ENCODE peak calls at places on chromosome 22, in four cellular contexts. W, M, C and K are unnamed samples.

GRCh38 chr22:17767236-17768065 is 6.8 kb downstream of the BID start:
- DNase-seq in W (no peak), M (no peak), C (no peak), K (peak)

GRCh38 chr22:37169412-37169811 is 18.6 kb downstream of the C1QTNF6 start:
- DNase-seq in W (peak), C (no peak), M (no peak), K (no peak)

GRCh38 chr22:31106651-31107205 is 640 bp downstream of the SELENOM start:
- DNase-seq in W (no peak), C (no peak), M (no peak), K (no peak)

GRCh38 chr22:38946771-38947170 is 10.6 kb upstream of the APOBEC3A start:
- DNase-seq in C (no peak), M (no peak), W (no peak), K (no peak)

GRCh38 chr22:30305906-30306628 is 16.8 kb upstream of the CASTOR1 start:
- DNase-seq in C (no peak), M (no peak), W (no peak), K (no peak)

GRCh38 chr22:11626422-11626773 is 3901.6 kb upstream of the OR11H1 start:
- DNase-seq in W (no peak), M (no peak), C (no peak), K (no peak)

GRCh38 chr22:39308614-39309363 is 10.6 kb downstream of the RPL3 start:
- DNase-seq in C (no peak), M (no peak), W (no peak), K (no peak)

GRCh38 chr22:23418159-23418788 is 161.8 kb downstream of the IGLL1 start:
- DNase-seq in W (no peak), C (no peak), M (no peak), K (no peak)

GRCh38 chr22:23526588-23527315 is 53.3 kb downstream of the IGLL1 start:
- DNase-seq in W (no peak), C (no peak), M (no peak), K (no peak)

GRCh38 chr22:48146426-48146825 is 1384.0 kb downstream of the TBC1D22A start:
- DNase-seq in W (no peak), C (no peak), M (no peak), K (no peak)

GRCh38 chr22:31917227-31917921 is 27.0 kb upstream of the YWHAH start:
- DNase-seq in C (no peak), W (no peak), M (no peak), K (peak)

GRCh38 chr22:42443240-42444059 is 11.2 kb upstream of the NFAM1 start:
- DNase-seq in W (no peak), C (no peak), M (no peak), K (no peak)

GRCh38 chr22:48719978-48720661 is 1107.6 kb downstream of the BRD1 start:
- DNase-seq in W (peak), C (no peak), M (peak), K (no peak)

GRCh38 chr22:39239561-39240423 is 5.0 kb downstream of the PDGFB start:
- DNase-seq in C (no peak), M (no peak), W (no peak), K (no peak)

GRCh38 chr22:30459206-30460052 is 12.4 kb downstream of the SEC14L3 start:
- DNase-seq in C (peak), M (peak), W (peak), K (no peak)

GRCh38 chr22:49754674-49755590 is 72.7 kb downstream of the BRD1 start:
- DNase-seq in C (no peak), M (no peak), W (no peak), K (no peak)

GRCh38 chr22:38007330-38007902 is 23.1 kb upstream of the SOX10 start:
- DNase-seq in C (no peak), W (no peak), M (no peak), K (no peak)

GRCh38 chr22:38900677-38901076 is 28.7 kb upstream of the CBX6 start:
- DNase-seq in C (no peak), W (no peak), M (no peak), K (no peak)

GRCh38 chr22:39325392-39325932 is 6.0 kb upstream of the RPL3 start:
- DNase-seq in C (no peak), W (no peak), M (no peak), K (no peak)

GRCh38 chr22:35464399-35464798 is 64.5 kb downstream of the MCM5 start:
- DNase-seq in C (no peak), M (no peak), W (no peak), K (no peak)

GRCh38 chr22:39068033-39068785 is 8.9 kb upstream of the APOBEC3G start:
- DNase-seq in C (no peak), M (no peak), W (no peak), K (no peak)

GRCh38 chr22:49915610-49916009 is 2.6 kb downstream of the ALG12 start:
- DNase-seq in W (peak), C (no peak), M (no peak), K (no peak)

GRCh38 chr22:37508431-37508963 is 10.7 kb downstream of the CARD10 start:
- DNase-seq in C (no peak), M (no peak), W (no peak), K (no peak)

GRCh38 chr22:44099696-44100095 is 75.6 kb downstream of the PARVB start:
- DNase-seq in M (no peak), C (no peak), W (no peak), K (no peak)

GRCh38 chr22:35425971-35426800 is 26.2 kb downstream of the MCM5 start:
- DNase-seq in M (no peak), C (no peak), W (peak), K (no peak)

GRCh38 chr22:49099496-49100124 is 728.1 kb downstream of the BRD1 start:
- DNase-seq in C (no peak), W (no peak), M (no peak), K (no peak)

GRCh38 chr22:50606561-50607365 is 6.2 kb downstream of the MAPK8IP2 start:
- DNase-seq in C (no peak), W (no peak), M (no peak), K (no peak)

GRCh38 chr22:36773935-36774334 is 2.0 kb downstream of the IFT27 start:
- DNase-seq in C (no peak), M (no peak), W (no peak), K (no peak)

GRCh38 chr22:50053861-50054260 is 4.2 kb downstream of the TTLL8 start:
- DNase-seq in W (no peak), C (no peak), M (no peak), K (no peak)

GRCh38 chr22:31857247-31857646 is 87.1 kb upstream of the YWHAH start:
- DNase-seq in M (peak), W (peak), C (no peak), K (no peak)

GRCh38 chr22:31295413-31295812 is 3.1 kb upstream of the PIK3IP1 start:
- DNase-seq in M (no peak), C (no peak), W (no peak), K (no peak)

GRCh38 chr22:42937164-42937854 is 77.6 kb downstream of the PACSIN2 start:
- DNase-seq in C (no peak), M (peak), W (no peak), K (no peak)

GRCh38 chr22:27637604-27638003 is 164.0 kb downstream of the MN1 start:
- DNase-seq in C (no peak), W (no peak), M (no peak), K (no peak)

GRCh38 chr22:17260291-17260690 is 41.1 kb upstream of the ADA2 start:
- DNase-seq in C (no peak), M (no peak), W (no peak), K (no peak)

GRCh38 chr22:37089451-37089850 is 20.1 kb downstream of the TMPRSS6 start:
- DNase-seq in W (no peak), C (no peak), M (no peak), K (no peak)

GRCh38 chr22:17920145-17920605 is 104.2 kb downstream of the MICAL3 start:
- DNase-seq in M (peak), W (peak), C (peak), K (no peak)

GRCh38 chr22:19146215-19146968 is 1.9 kb upstream of the ESS2 start:
- DNase-seq in M (peak), C (peak), W (no peak), K (no peak)

GRCh38 chr22:38193580-38193979 is 8.2 kb upstream of the MAFF start:
- DNase-seq in M (no peak), C (no peak), W (no peak), K (no peak)

GRCh38 chr22:26587991-26588613 is 1.8 kb downstream of the TPST2 start:
- DNase-seq in W (no peak), C (no peak), M (no peak), K (no peak)

GRCh38 chr22:26589845-26590524 is at the start of gene TPST2:
- DNase-seq in W (peak), C (peak), M (peak), K (no peak)

GRCh38 chr22:26590525-26590858 is 560 bp upstream of the TPST2 start:
- DNase-seq in W (no peak), M (no peak), C (peak), K (no peak)

GRCh38 chr22:26588749-26589366 is 1.1 kb downstream of the TPST2 start:
- DNase-seq in M (no peak), W (no peak), C (peak), K (no peak)

DNA sequence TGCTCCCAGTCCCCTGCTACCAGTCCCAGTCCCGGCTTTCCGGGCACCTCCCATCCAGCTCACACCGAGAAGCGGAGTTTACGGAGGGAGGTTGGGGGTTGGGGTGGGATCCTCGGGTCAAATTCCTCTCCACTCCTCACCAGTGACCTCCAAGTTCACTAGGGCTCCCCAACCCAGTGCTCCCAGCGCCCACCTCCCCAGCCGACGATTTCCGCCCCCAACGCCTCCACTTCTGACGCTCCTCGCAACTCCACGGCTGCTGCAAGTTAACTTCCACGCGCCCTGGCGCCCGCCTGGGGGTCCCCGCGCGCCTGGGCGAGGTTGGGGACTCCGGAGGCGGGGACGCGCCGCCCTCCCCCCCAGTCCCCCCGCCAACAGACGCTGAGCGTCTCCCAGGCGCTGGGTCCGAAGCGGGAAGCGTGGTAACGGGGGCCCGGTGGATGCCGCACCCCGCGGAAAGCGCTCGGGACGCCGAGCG is 526 bp downstream of the TPST2 start:
- DNase-seq in C (no peak), M (no peak), W (peak), K (no peak)
- TF ChIP-seq ETV6 in C (no peak), M (no peak), W (no peak), K (no peak)

GRCh38 chr22:45120931-45121330 is 42.8 kb upstream of the NUP50 start:
- DNase-seq in C (no peak), W (no peak), M (no peak), K (no peak)

GRCh38 chr22:45127866-45128265 is 35.9 kb upstream of the NUP50 start:
- DNase-seq in W (no peak), M (no peak), C (no peak), K (no peak)

GRCh38 chr22:45129703-45130524 is 33.8 kb upstream of the NUP50 start:
- DNase-seq in W (no peak), C (no peak), M (no peak), K (no peak)

GRCh38 chr22:45124176-45124857 is 39.4 kb upstream of the NUP50 start:
- DNase-seq in C (no peak), W (no peak), M (no peak), K (no peak)

DNA sequence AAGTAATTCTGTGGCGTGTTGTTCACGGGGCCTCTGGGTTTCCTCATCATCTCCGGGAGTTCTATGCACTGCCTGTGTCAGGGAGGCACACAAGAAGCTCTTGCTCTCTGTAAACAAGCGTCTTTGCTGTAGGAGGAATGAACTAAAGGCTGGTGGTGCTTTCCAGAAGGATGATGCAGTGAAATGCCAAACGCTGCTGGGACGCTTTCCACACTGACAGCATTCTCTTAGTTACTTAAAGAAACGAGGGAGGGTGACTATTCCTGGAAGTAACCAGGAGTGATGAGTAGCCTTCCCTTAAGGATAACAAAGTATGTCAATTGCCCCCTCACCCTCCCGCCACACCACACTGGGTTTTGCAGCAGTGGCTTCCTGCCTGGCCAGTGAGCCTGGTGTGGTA is 38.5 kb upstream of the NUP50 start:
- DNase-seq in M (no peak), C (no peak), W (no peak), K (no peak)
- TF ChIP-seq ETV6 in M (no peak), C (no peak), W (no peak), K (no peak)

GRCh38 chr22:33605201-33605600 is 315.1 kb downstream of the LARGE1 start:
- DNase-seq in W (no peak), C (no peak), M (no peak), K (no peak)
- TF ChIP-seq ETV6 in W (no peak), C (no peak), M (no peak), K (no peak)

DNA sequence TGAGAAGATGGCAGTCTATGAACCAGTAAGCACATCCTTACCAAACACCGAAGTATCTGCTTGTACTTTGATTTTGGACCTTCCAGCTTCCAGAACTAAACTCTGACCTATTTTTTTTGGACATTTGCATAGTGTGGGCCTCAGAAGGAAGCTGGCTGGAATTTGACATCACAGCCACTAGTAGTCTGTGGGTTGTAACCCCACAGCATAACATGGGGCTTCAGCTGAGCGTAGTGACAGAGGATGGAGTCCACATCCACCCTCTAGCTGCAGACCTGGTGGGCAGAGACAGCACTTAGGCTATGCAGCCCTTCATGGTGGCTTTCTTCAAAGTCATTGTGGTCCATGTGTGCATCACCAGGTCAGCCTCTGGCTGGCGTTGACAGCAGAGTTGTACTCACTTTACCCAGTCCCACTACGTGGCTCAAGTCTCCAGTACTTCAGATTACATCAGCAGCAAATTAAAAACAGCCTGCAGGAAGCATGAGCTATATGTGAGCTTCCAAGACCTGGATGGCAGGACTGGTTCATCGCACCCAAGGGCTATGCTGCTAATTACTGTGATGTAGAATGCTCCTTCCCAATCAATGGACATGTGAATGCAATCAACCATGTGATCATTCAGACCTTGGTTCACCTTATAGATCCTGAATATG is 58.6 kb upstream of the VPREB1 start:
- DNase-seq in W (no peak), M (no peak), C (no peak), K (no peak)
- TF ChIP-seq ETV6 in W (no peak), M (no peak), C (no peak), K (no peak)

GRCh38 chr22:41358927-41359326 is 22.8 kb upstream of the TEF start:
- DNase-seq in C (no peak), M (peak), W (no peak), K (no peak)
- TF ChIP-seq ETV6 in C (no peak), M (no peak), W (no peak), K (no peak)

GRCh38 chr22:46862418-46863324 is 100.2 kb downstream of the TBC1D22A start:
- DNase-seq in C (no peak), W (no peak), M (no peak), K (peak)
- TF ChIP-seq ETV6 in C (no peak), W (no peak), M (no peak), K (no peak)

DNA sequence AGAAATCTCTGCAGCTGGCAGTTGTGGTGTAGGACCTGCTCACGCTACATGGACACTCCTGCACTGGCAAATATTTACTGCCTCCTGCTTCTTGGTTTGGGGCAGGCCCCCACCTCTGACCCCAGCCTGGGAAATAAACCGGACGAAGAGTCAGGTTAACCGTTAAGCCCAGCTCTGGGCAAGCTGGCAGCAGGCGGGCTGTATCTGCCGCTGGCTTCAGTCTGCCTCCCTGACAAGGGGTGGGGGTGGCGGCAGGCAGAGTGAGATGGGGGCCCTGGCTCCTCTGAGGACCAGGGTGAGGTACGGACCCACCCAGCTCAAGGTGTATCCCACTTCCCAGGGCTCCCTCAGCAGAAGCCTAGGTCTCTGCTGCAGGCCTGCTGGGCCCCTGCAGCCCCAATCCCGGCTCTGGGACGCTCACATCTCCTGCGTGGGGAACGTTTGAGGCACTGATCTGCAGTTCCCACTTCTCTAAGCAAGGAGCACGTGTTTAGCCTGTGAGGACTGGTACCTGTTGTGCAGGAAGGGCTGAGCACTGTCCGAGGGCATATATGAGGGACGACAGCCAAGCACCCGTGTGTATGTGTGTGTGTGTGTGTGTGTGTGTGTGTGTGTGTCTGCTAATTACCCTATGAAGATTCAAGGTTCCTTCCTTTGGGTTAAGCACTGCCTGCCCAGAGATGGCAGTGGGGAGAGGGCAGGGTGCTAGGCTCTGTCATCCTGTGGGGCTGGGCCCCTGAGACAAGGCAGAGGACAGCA is 1.1 kb upstream of the LRRC75B start:
- DNase-seq in C (peak), W (no peak), M (no peak), K (no peak)
- TF ChIP-seq ETV6 in C (no peak), W (no peak), M (no peak), K (no peak)

DNA sequence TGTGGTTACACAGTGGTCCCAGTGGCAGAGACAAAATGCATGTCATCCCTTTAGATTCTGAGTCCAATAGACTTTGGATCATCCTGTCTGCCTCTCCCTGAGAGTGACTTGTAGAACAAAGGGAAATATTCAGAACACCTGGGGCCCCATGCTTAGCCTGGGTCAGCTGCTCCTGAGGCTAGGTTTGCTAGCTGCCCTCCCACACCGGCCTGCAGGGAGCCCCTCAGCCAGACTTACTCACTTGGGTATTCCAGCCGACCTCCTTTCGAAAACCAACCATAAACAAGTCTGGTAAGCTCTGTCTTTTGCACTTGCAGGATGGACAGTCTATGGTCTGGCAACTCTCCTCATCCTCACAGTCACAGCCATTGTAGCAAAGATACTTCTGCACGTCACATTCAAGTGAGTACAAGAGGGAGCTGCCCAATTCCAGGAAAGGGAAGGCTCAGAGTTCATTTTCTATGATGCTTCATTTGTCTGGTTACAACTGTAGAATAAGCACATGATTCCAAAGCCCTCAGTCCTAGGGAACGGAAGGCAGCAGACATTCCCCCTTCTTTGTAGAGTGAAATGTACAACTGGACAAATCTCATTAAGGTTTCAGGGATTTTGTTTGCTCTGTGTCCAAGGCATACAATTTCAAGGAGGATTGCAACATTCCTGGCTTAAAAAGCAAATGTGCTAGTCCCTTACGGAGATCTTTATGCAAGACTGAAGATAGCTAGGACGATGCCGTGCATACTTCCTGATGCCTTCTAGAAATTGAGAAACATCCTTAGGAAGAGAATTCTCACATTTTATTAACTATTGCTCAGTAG is 65.5 kb upstream of the EMID1 start:
- DNase-seq in M (no peak), C (peak), W (no peak), K (no peak)
- TF ChIP-seq ETV6 in M (no peak), C (no peak), W (no peak), K (no peak)

GRCh38 chr22:40732996-40733292 is 53.7 kb downstream of the MCHR1 start:
- DNase-seq in W (no peak), C (no peak), M (no peak), K (no peak)

GRCh38 chr22:40729284-40729683 is 50.0 kb downstream of the MCHR1 start:
- DNase-seq in W (no peak), C (no peak), M (no peak), K (no peak)

GRCh38 chr22:40733919-40734318 is 54.6 kb downstream of the MCHR1 start:
- DNase-seq in W (no peak), M (no peak), C (no peak), K (no peak)

GRCh38 chr22:40727607-40728325 is 48.5 kb downstream of the MCHR1 start:
- DNase-seq in M (no peak), W (no peak), C (no peak), K (no peak)

GRCh38 chr22:40728731-40729189 is 49.5 kb downstream of the MCHR1 start:
- DNase-seq in W (no peak), C (no peak), M (no peak), K (no peak)
- TF ChIP-seq ETV6 in W (no peak), C (no peak), M (no peak), K (no peak)

GRCh38 chr22:20624161-20624616 is 116.8 kb downstream of the MED15 start:
- DNase-seq in M (no peak), W (no peak), C (no peak), K (peak)
- TF ChIP-seq ETV6 in M (no peak), W (no peak), C (no peak), K (no peak)